ENCODE peak calls at places on chromosomes 3 and 15, in four cellular contexts. L is anterior cingulate cortex, F is A172, A is mesenteric fat pad. X is an unnamed sample.

GRCh38 chr3:46061108-46061507 is 33.8 kb upstream of the XCR1 start:
- DNase-seq in A (no peak), F (no peak), L (no peak), X (no peak)

GRCh38 chr3:57062119-57062631 is 1.7 kb downstream of the SPATA12 start:
- DNase-seq in F (peak), L (no peak), A (no peak), X (no peak)

GRCh38 chr3:178732824-178733223 is 196.6 kb downstream of the KCNMB2 start:
- DNase-seq in A (no peak), F (no peak), L (no peak), X (no peak)

GRCh38 chr3:166481340-166481739 is 644.1 kb upstream of the BCHE start:
- DNase-seq in L (no peak), F (no peak), A (no peak), X (no peak)

GRCh38 chr15:56393277-56393676 is 28.1 kb downstream of the TEX9 start:
- DNase-seq in A (no peak), F (no peak), L (no peak), X (no peak)

GRCh38 chr3:139780603-139781002 is 102.8 kb upstream of the NMNAT3 start:
- DNase-seq in A (no peak), F (no peak), L (no peak), X (no peak)

GRCh38 chr15:48936666-48937065 is 27.1 kb downstream of the SHC4 start:
- DNase-seq in A (no peak), L (no peak), F (peak), X (no peak)

GRCh38 chr3:133775309-133775708 is 29.1 kb downstream of the TF start:
- DNase-seq in F (no peak), A (no peak), L (no peak), X (no peak)

GRCh38 chr15:51708013-51708412 is 26.7 kb downstream of the SCG3 start:
- DNase-seq in A (no peak), F (no peak), L (no peak), X (peak)

GRCh38 chr3:24513463-24513862 is 18.8 kb upstream of the THRB start:
- DNase-seq in A (no peak), L (no peak), F (no peak), X (no peak)

GRCh38 chr3:49255112-49255511 is 21.9 kb downstream of the C3orf62 start:
- DNase-seq in F (peak), L (no peak), A (peak), X (no peak)

GRCh38 chr3:65902304-65902793 is 136.4 kb downstream of the MAGI1 start:
- DNase-seq in F (no peak), L (no peak), A (no peak), X (no peak)

GRCh38 chr3:128318275-128318920 is 148.3 kb downstream of the DNAJB8 start:
- DNase-seq in F (no peak), A (peak), L (no peak), X (no peak)

GRCh38 chr15:89356634-89357298 is 22.1 kb upstream of the POLG start:
- DNase-seq in A (no peak), F (peak), L (no peak), X (no peak)

GRCh38 chr15:84816694-84817460 is at the start of gene ALPK3:
- DNase-seq in A (peak), F (no peak), L (no peak), X (no peak)

GRCh38 chr3:195105841-195106417 is 165.0 kb downstream of the XXYLT1 start:
- DNase-seq in L (no peak), F (no peak), A (no peak), X (no peak)